ENCODE peak calls at places on chromosomes 4 and X, in five cellular contexts. One of them, this sample, is unnamed.

GRCh38 chrX:153922932-153923857 is 2.9 kb downstream of the ARHGAP4 start:
- DNase-seq in cardiac fibroblast: peak
- DNase-seq in SK-N-SH: peak
- DNase-seq in tibial artery: peak
- DNase-seq in NCI-H524: peak
- DNase-seq in this sample: no peak

GRCh38 chrX:26918633-26919032 is 544.5 kb downstream of the PPP4R3C start:
- DNase-seq in cardiac fibroblast: peak
- DNase-seq in SK-N-SH: peak
- DNase-seq in tibial artery: no peak
- DNase-seq in NCI-H524: no peak
- DNase-seq in this sample: no peak

GRCh38 chr4:125801373-125801772 is 486.6 kb downstream of the FAT4 start:
- DNase-seq in cardiac fibroblast: no peak
- DNase-seq in SK-N-SH: no peak
- DNase-seq in tibial artery: no peak
- DNase-seq in NCI-H524: no peak
- DNase-seq in this sample: peak

GRCh38 chr4:73520821-73521220 is 39.3 kb downstream of the AFM start:
- DNase-seq in cardiac fibroblast: peak
- DNase-seq in SK-N-SH: no peak
- DNase-seq in tibial artery: peak
- DNase-seq in NCI-H524: no peak
- DNase-seq in this sample: no peak

GRCh38 chrX:16087081-16087480 is 36.3 kb upstream of the GRPR start:
- DNase-seq in cardiac fibroblast: peak
- DNase-seq in SK-N-SH: no peak
- DNase-seq in tibial artery: no peak
- DNase-seq in NCI-H524: no peak
- DNase-seq in this sample: no peak

GRCh38 chr4:86595426-86595805 is 1.3 kb downstream of the PTPN13 start:
- DNase-seq in cardiac fibroblast: peak
- DNase-seq in SK-N-SH: peak
- DNase-seq in tibial artery: no peak
- DNase-seq in NCI-H524: no peak
- DNase-seq in this sample: no peak

GRCh38 chr4:73220815-73221214 is 37.8 kb downstream of the ANKRD17 start:
- DNase-seq in cardiac fibroblast: no peak
- DNase-seq in SK-N-SH: no peak
- DNase-seq in tibial artery: no peak
- DNase-seq in NCI-H524: no peak
- DNase-seq in this sample: no peak

GRCh38 chr4:25727711-25728493 is 72.3 kb downstream of the SLC34A2 start:
- DNase-seq in cardiac fibroblast: no peak
- DNase-seq in SK-N-SH: no peak
- DNase-seq in tibial artery: no peak
- DNase-seq in NCI-H524: no peak
- DNase-seq in this sample: no peak

GRCh38 chr4:106618920-106619319 is 250.3 kb upstream of the GIMD1 start:
- DNase-seq in cardiac fibroblast: peak
- DNase-seq in SK-N-SH: no peak
- DNase-seq in tibial artery: no peak
- DNase-seq in NCI-H524: no peak
- DNase-seq in this sample: no peak

GRCh38 chr4:42655921-42656735 is 777 bp downstream of the ATP8A1 start:
- DNase-seq in cardiac fibroblast: no peak
- DNase-seq in SK-N-SH: peak
- DNase-seq in tibial artery: peak
- DNase-seq in NCI-H524: peak
- DNase-seq in this sample: no peak

GRCh38 chr4:122012735-122013134 is 60.9 kb upstream of the TRPC3 start:
- DNase-seq in cardiac fibroblast: peak
- DNase-seq in SK-N-SH: no peak
- DNase-seq in tibial artery: no peak
- DNase-seq in NCI-H524: no peak
- DNase-seq in this sample: no peak

GRCh38 chr4:156977435-156978160 is 6.0 kb upstream of the PDGFC start:
- DNase-seq in cardiac fibroblast: peak
- DNase-seq in SK-N-SH: no peak
- DNase-seq in tibial artery: no peak
- DNase-seq in NCI-H524: no peak
- DNase-seq in this sample: peak

GRCh38 chr4:141853091-141853734 is 216.8 kb downstream of the IL15 start:
- DNase-seq in cardiac fibroblast: no peak
- DNase-seq in SK-N-SH: no peak
- DNase-seq in tibial artery: no peak
- DNase-seq in NCI-H524: no peak
- DNase-seq in this sample: no peak

GRCh38 chr4:41533685-41534084 is 4.3 kb upstream of the LIMCH1 start:
- DNase-seq in cardiac fibroblast: no peak
- DNase-seq in SK-N-SH: no peak
- DNase-seq in tibial artery: no peak
- DNase-seq in NCI-H524: no peak
- DNase-seq in this sample: no peak

GRCh38 chrX:147958316-147958715 is 22.8 kb upstream of the FMR1NB start:
- DNase-seq in cardiac fibroblast: peak
- DNase-seq in SK-N-SH: no peak
- DNase-seq in tibial artery: no peak
- DNase-seq in NCI-H524: no peak
- DNase-seq in this sample: peak

GRCh38 chrX:142359359-142359758 is 154.3 kb upstream of the MAGEC2 start:
- DNase-seq in cardiac fibroblast: no peak
- DNase-seq in SK-N-SH: no peak
- DNase-seq in tibial artery: no peak
- DNase-seq in NCI-H524: no peak
- DNase-seq in this sample: no peak

GRCh38 chrX:21529771-21530170 is 128.4 kb downstream of the KLHL34 start:
- DNase-seq in cardiac fibroblast: peak
- DNase-seq in SK-N-SH: no peak
- DNase-seq in tibial artery: no peak
- DNase-seq in NCI-H524: no peak
- DNase-seq in this sample: no peak

GRCh38 chrX:107715331-107716044 is 60.1 kb downstream of the TSC22D3 start:
- DNase-seq in cardiac fibroblast: peak
- DNase-seq in SK-N-SH: peak
- DNase-seq in tibial artery: peak
- DNase-seq in NCI-H524: no peak
- DNase-seq in this sample: no peak

GRCh38 chr4:1047976-1048780 is 36.8 kb downstream of the FGFRL1 start:
- DNase-seq in cardiac fibroblast: no peak
- DNase-seq in SK-N-SH: peak
- DNase-seq in tibial artery: peak
- DNase-seq in NCI-H524: no peak
- DNase-seq in this sample: no peak

GRCh38 chrX:2499507-2499906 is 1.3 kb downstream of the DHRSX start:
- DNase-seq in cardiac fibroblast: no peak
- DNase-seq in SK-N-SH: no peak
- DNase-seq in tibial artery: peak
- DNase-seq in NCI-H524: no peak
- DNase-seq in this sample: no peak

GRCh38 chr4:95363579-95363965 is 185.2 kb downstream of the UNC5C start:
- DNase-seq in cardiac fibroblast: no peak
- DNase-seq in SK-N-SH: no peak
- DNase-seq in tibial artery: no peak
- DNase-seq in NCI-H524: no peak
- DNase-seq in this sample: no peak

GRCh38 chrX:54447461-54447860 is 7.3 kb downstream of the TSR2 start:
- DNase-seq in cardiac fibroblast: peak
- DNase-seq in SK-N-SH: no peak
- DNase-seq in tibial artery: no peak
- DNase-seq in NCI-H524: no peak
- DNase-seq in this sample: no peak

GRCh38 chrX:85992811-85993229 is 54.5 kb downstream of the CHM start:
- DNase-seq in cardiac fibroblast: peak
- DNase-seq in SK-N-SH: no peak
- DNase-seq in tibial artery: no peak
- DNase-seq in NCI-H524: no peak
- DNase-seq in this sample: no peak

GRCh38 chrX:20362268-20363002 is 95.7 kb upstream of the RPS6KA3 start:
- DNase-seq in cardiac fibroblast: peak
- DNase-seq in SK-N-SH: no peak
- DNase-seq in tibial artery: no peak
- DNase-seq in NCI-H524: no peak
- DNase-seq in this sample: no peak